ENCODE peak calls at places on chromosomes 2 and 18, in eight cellular contexts. X is body of pancreas; M is neural progenitor cell; V is OCI-M1; J is stimulated activated CD4-positive, alpha-beta T cell treated with anti-CD3 and anti-CD28 coated beads, Interleukin-4, amount 100 ng/mL, for 1 hour; R is HTR-8/SVneo; H is left ventricle myocardium inferior; O is cardiac fibroblast. F is an unnamed sample.

GRCh38 chr2:43737855-43738254 is 36.0 kb upstream of the DYNC2LI1 start:
- DNase-seq in R (no peak), V (no peak), M (no peak), J (no peak), O (no peak), X (no peak), H (no peak), F (no peak)

GRCh38 chr2:145027073-145027459 is 507.1 kb upstream of the ZEB2 start:
- DNase-seq in O (peak), X (no peak), V (no peak), H (no peak), R (no peak), M (no peak), J (no peak), F (no peak)

GRCh38 chr2:112644933-112645395 is 775 bp upstream of the SLC20A1 start:
- DNase-seq in R (no peak), O (no peak), J (no peak), V (no peak), H (no peak), X (no peak), M (no peak), F (no peak)

GRCh38 chr2:119178811-119179601 is 20.5 kb upstream of the C1QL2 start:
- DNase-seq in X (peak), V (no peak), R (peak), H (no peak), J (no peak), M (no peak), O (no peak), F (no peak)

GRCh38 chr2:20130821-20131645 is 79.6 kb upstream of the LAPTM4A start:
- DNase-seq in R (no peak), V (no peak), H (no peak), X (no peak), J (no peak), O (no peak), M (no peak), F (no peak)

GRCh38 chr18:22563098-22563707 is 145.5 kb upstream of the CTAGE1 start:
- DNase-seq in M (peak), J (no peak), V (peak), R (peak), H (no peak), X (peak), O (peak), F (peak)

GRCh38 chr2:217937446-217937845 is 65.3 kb downstream of the TNS1 start:
- DNase-seq in V (no peak), H (peak), R (no peak), J (no peak), X (no peak), M (no peak), O (no peak), F (peak)

GRCh38 chr2:73836141-73836943 is 7.6 kb downstream of the STAMBP start:
- DNase-seq in O (no peak), J (no peak), X (no peak), V (no peak), H (peak), R (no peak), M (no peak), F (no peak)

GRCh38 chr18:9516437-9517064 is 41.2 kb downstream of the RALBP1 start:
- DNase-seq in R (peak), V (peak), O (peak), H (no peak), J (no peak), X (no peak), M (peak), F (no peak)

GRCh38 chr2:220272656-220273055 is 645.2 kb downstream of the SLC4A3 start:
- DNase-seq in H (no peak), X (no peak), M (no peak), O (no peak), R (no peak), V (no peak), J (no peak), F (no peak)

GRCh38 chr18:11520536-11520935 is 88.9 kb upstream of the SLC35G4 start:
- DNase-seq in V (no peak), H (no peak), O (no peak), J (no peak), X (no peak), R (no peak), M (no peak), F (no peak)

GRCh38 chr2:191756753-191757152 is 78.8 kb downstream of the NABP1 start:
- DNase-seq in H (no peak), O (no peak), J (no peak), M (no peak), V (no peak), X (no peak), R (no peak), F (no peak)

GRCh38 chr2:29920130-29920577 is 1.2 kb downstream of the ALK start:
- DNase-seq in V (no peak), J (peak), H (peak), O (peak), X (peak), R (peak), M (peak), F (peak)

F was measured in adrenal gland.